ENCODE peak calls at places on chromosome 13, in five cellular contexts. W is neural crest cell, R is H9, N is body of pancreas, X is GM12865. G is an unnamed sample.

GRCh38 chr13:97325738-97326137 is 103.6 kb downstream of the MBNL2 start:
- DNase-seq in R (no peak), N (peak), W (no peak), X (no peak), G (no peak)

GRCh38 chr13:95784161-95784880 is 107.4 kb downstream of the DNAJC3 start:
- DNase-seq in N (no peak), R (no peak), X (no peak), W (no peak), G (no peak)

GRCh38 chr13:53901593-53901992 is 873.0 kb downstream of the OLFM4 start:
- DNase-seq in N (no peak), R (no peak), W (no peak), X (no peak), G (no peak)

GRCh38 chr13:40109324-40109958 is 454.0 kb downstream of the COG6 start:
- DNase-seq in X (no peak), R (no peak), W (no peak), N (no peak), G (no peak)

GRCh38 chr13:98206946-98207345 is 29.9 kb upstream of the RNF113B start:
- DNase-seq in N (no peak), W (no peak), X (no peak), R (no peak), G (no peak)

GRCh38 chr13:74077847-74078246 is 56.4 kb downstream of the KLF12 start:
- DNase-seq in N (no peak), W (no peak), X (no peak), R (no peak), G (no peak)

GRCh38 chr13:30415430-30416030 is 6.8 kb upstream of the UBE2L5 start:
- DNase-seq in X (peak), N (no peak), R (no peak), W (no peak), G (no peak)

GRCh38 chr13:87089391-87089790 is 581.8 kb upstream of the SLITRK5 start:
- DNase-seq in X (no peak), N (no peak), R (no peak), W (no peak), G (no peak)

GRCh38 chr13:110528371-110528770 is 33.2 kb downstream of the RAB20 start:
- DNase-seq in N (no peak), W (no peak), R (no peak), X (no peak), G (no peak)

GRCh38 chr13:90445179-90445578 is 902.3 kb upstream of the MIR17HG start:
- DNase-seq in X (no peak), R (peak), N (no peak), W (no peak), G (no peak)

GRCh38 chr13:106299616-106300015 is 235.8 kb downstream of the EFNB2 start:
- DNase-seq in X (no peak), R (no peak), W (no peak), N (no peak), G (no peak)

GRCh38 chr13:77457989-77458388 is 77.5 kb upstream of the SCEL start:
- DNase-seq in X (no peak), N (no peak), R (no peak), W (no peak), G (no peak)

GRCh38 chr13:36030670-36031331 is 100.4 kb downstream of the DCLK1 start:
- DNase-seq in X (no peak), R (no peak), W (no peak), N (peak), G (no peak)

GRCh38 chr13:99585609-99586008 is 84.3 kb downstream of the TM9SF2 start:
- DNase-seq in X (no peak), N (no peak), W (no peak), R (no peak), G (no peak)

GRCh38 chr13:106566682-106567420 is 1.1 kb downstream of the ARGLU1 start:
- DNase-seq in W (peak), X (peak), R (peak), N (peak), G (no peak)

GRCh38 chr13:50052478-50052877 is 37.2 kb downstream of the KCNRG start:
- DNase-seq in W (no peak), R (no peak), X (no peak), N (no peak), G (no peak)

GRCh38 chr13:40171566-40171965 is 494.9 kb downstream of the FOXO1 start:
- DNase-seq in R (no peak), N (no peak), X (no peak), W (no peak), G (no peak)

GRCh38 chr13:33264620-33264978 is 21.0 kb downstream of the STARD13 start:
- DNase-seq in R (no peak), W (no peak), X (no peak), N (no peak), G (no peak)

GRCh38 chr13:65656740-65657329 is 1573.3 kb downstream of the PCDH9 start:
- DNase-seq in R (no peak), X (no peak), N (no peak), W (no peak), G (no peak)

GRCh38 chr13:72431981-72432617 is 295.3 kb downstream of the MZT1 start:
- DNase-seq in W (no peak), N (no peak), X (no peak), R (no peak), G (no peak)

GRCh38 chr13:19155321-19155861 is 26.2 kb downstream of the TUBA3C start:
- DNase-seq in W (no peak), R (no peak), X (peak), N (no peak), G (no peak)

GRCh38 chr13:49373699-49374098 is 70.2 kb downstream of the CAB39L start:
- DNase-seq in W (no peak), R (no peak), X (no peak), N (no peak), G (no peak)

GRCh38 chr13:74036373-74036772 is 97.8 kb downstream of the KLF12 start:
- DNase-seq in X (no peak), N (no peak), W (no peak), R (peak), G (no peak)

GRCh38 chr13:63190219-63190618 is 1774.6 kb upstream of the PCDH20 start:
- DNase-seq in W (no peak), X (no peak), N (no peak), R (no peak), G (no peak)

GRCh38 chr13:39374741-39375189 is 228.2 kb downstream of the LHFPL6 start:
- DNase-seq in X (no peak), R (no peak), N (no peak), W (no peak), G (no peak)

GRCh38 chr13:99151516-99151915 is 49.1 kb upstream of the UBAC2 start:
- DNase-seq in N (no peak), W (no peak), R (no peak), X (peak), G (no peak)

GRCh38 chr13:94914829-94915228 is 202.5 kb upstream of the SOX21 start:
- DNase-seq in X (no peak), N (no peak), W (no peak), R (no peak), G (no peak)

GRCh38 chr13:114315074-114315785 is 927 bp downstream of the CHAMP1 start:
- DNase-seq in W (no peak), X (peak), N (no peak), R (no peak), G (no peak)

GRCh38 chr13:48776396-48776795 is 122.7 kb downstream of the CYSLTR2 start:
- DNase-seq in X (no peak), W (no peak), N (no peak), R (no peak), G (no peak)

GRCh38 chr13:111968611-111969010 is 98.3 kb upstream of the SOX1 start:
- DNase-seq in X (no peak), W (no peak), R (no peak), N (no peak), G (no peak)

GRCh38 chr13:89726690-89727435 is 1620.6 kb upstream of the MIR17HG start:
- DNase-seq in W (no peak), X (no peak), R (no peak), N (no peak), G (no peak)

GRCh38 chr13:80237646-80238045 is 103.3 kb downstream of the SPRY2 start:
- DNase-seq in N (no peak), R (no peak), W (no peak), X (no peak), G (no peak)

GRCh38 chr13:34867590-34867989 is 74.5 kb upstream of the NBEA start:
- DNase-seq in X (peak), R (no peak), N (no peak), W (no peak), G (no peak)

GRCh38 chr13:94112227-94112626 is 367.3 kb downstream of the DCT start:
- DNase-seq in N (peak), R (no peak), W (no peak), X (no peak), G (no peak)

GRCh38 chr13:93224545-93224944 is 2.1 kb upstream of the GPC6 start:
- DNase-seq in W (no peak), X (no peak), N (no peak), R (peak), G (no peak)

GRCh38 chr13:105083986-105084385 is 1451.5 kb downstream of the EFNB2 start:
- DNase-seq in N (no peak), R (no peak), W (no peak), X (no peak), G (no peak)

GRCh38 chr13:113121183-113121927 is 1.2 kb upstream of the F10 start:
- DNase-seq in W (no peak), R (no peak), X (no peak), N (no peak), G (peak)
- TF ChIP-seq CTCF in W (no peak), R (no peak), X (no peak), N (no peak), G (no peak)

GRCh38 chr13:92175330-92175729 is 776.9 kb downstream of the GPC5 start:
- DNase-seq in X (peak), R (peak), N (peak), W (peak), G (no peak)
- TF ChIP-seq CTCF in X (no peak), R (peak), N (no peak), W (peak), G (no peak)

DNA sequence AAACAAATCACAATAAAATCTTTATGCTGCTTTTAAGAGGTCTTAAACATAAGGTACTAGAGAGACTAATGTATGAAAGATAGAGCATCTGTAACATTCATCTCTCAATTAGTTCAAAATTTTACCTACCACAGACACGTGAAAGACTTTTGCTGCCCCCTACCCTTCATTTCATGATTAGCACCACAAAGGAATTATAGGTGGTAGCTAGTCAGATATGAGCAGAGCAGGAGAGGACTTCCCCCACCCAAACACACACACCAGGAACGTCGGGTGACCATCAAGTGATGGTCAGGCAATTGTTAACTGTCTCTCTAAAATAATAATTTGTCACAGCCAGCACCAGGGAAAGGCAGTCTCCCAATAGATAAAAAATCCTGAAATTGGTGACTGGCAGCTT is 1531.7 kb upstream of the SPRY2 start:
- DNase-seq in X (no peak), W (peak), N (no peak), R (peak), G (no peak)
- TF ChIP-seq CTCF in X (no peak), W (peak), N (peak), R (peak), G (no peak)

GRCh38 chr13:47121092-47121763 is 224.4 kb upstream of the HTR2A start:
- DNase-seq in R (no peak), W (no peak), X (no peak), N (no peak), G (no peak)

GRCh38 chr13:47126432-47126831 is 229.6 kb upstream of the HTR2A start:
- DNase-seq in W (no peak), X (peak), R (no peak), N (peak), G (no peak)
- TF ChIP-seq CTCF in W (no peak), X (peak), R (peak), N (no peak), G (no peak)

GRCh38 chr13:41568990-41569387 is 111.6 kb downstream of the RGCC start:
- DNase-seq in X (no peak), R (no peak), W (no peak), N (no peak), G (no peak)
- TF ChIP-seq CTCF in X (no peak), R (no peak), W (no peak), N (no peak), G (no peak)

DNA sequence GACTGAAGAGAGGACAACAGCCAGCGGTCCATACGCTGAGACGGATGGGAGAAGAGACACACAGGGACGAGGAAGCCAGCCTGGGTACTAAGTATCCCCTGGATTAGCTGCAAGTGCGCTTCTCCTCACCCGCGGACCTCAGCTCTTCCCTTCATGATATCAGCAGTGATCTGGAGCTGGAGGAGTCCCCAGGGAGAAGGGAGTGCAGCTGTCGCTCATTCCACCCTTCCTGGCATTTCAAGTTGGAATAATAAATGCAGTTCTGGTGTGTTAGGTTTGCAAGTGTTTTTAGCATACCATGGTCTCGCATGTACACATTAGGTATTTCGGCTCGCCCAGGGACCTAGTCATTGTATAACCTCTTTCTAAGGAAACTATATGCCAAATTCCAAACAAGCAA is 88.5 kb upstream of the C1QTNF9B start:
- DNase-seq in W (no peak), R (no peak), X (no peak), N (no peak), G (no peak)
- TF ChIP-seq CTCF in W (no peak), R (no peak), X (no peak), N (no peak), G (no peak)

GRCh38 chr13:59342396-59342795 is 821.3 kb downstream of the DIAPH3 start:
- DNase-seq in X (no peak), W (no peak), N (no peak), R (no peak), G (no peak)

GRCh38 chr13:59346861-59347470 is 816.8 kb downstream of the DIAPH3 start:
- DNase-seq in R (peak), X (no peak), N (peak), W (no peak), G (no peak)

GRCh38 chr13:59345316-59345715 is 818.4 kb downstream of the DIAPH3 start:
- DNase-seq in R (no peak), N (no peak), X (no peak), W (no peak), G (no peak)

GRCh38 chr13:59343132-59343531 is 820.6 kb downstream of the DIAPH3 start:
- DNase-seq in N (peak), W (no peak), X (no peak), R (no peak), G (no peak)

DNA sequence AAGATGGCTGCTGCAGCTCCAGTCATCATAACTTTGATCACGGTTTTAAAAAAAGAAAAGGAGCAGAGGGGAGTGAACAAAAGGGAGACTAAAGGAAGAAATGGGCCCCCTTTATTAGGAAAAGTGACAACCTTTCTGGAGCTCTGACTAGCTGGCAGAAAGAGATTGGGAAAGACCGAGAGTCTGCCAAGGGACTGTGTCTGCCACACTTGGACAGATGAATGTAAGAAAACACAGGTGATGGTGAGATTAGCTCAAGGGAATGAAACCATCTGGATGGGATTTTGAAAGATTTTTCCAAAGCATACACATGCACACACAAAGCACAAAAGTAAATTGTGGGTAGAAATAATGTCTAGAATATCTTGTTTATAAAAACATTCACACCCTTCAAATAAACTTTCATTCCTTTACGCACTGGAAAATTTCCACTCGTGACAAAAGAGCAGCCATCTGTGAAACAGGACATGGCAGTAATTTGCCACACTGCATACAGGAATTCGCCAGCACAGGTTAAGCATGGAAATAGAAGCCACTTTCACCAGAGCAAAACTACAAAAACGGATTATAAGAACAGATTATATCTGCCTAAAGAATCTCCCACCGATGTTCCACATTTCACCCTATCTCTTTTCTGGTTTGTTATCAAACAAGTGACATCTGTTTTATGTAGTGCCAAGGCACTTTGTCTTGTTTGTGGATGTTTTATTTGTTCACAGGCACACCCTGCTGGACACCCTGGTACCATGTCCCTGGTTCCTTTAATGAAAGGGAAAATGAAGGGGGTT is 819.5 kb downstream of the DIAPH3 start:
- DNase-seq in N (peak), W (no peak), R (no peak), X (no peak), G (no peak)
- TF ChIP-seq CTCF in N (no peak), W (no peak), R (no peak), X (no peak), G (no peak)

GRCh38 chr13:37074703-37075102 is 15.2 kb upstream of the SUPT20H start:
- DNase-seq in X (no peak), R (no peak), N (no peak), W (no peak), G (no peak)
- TF ChIP-seq CTCF in X (no peak), R (peak), N (no peak), W (peak), G (no peak)

G was measured in activated B cell treated with CpG ODN at 0.5 μM for 24 hours.